ENCODE peak calls at places on chromosome 9, in five cellular contexts. One of them, this sample, is unnamed.

GRCh38 chr9:3240651-3241268 is 285.0 kb downstream of the RFX3 start:
- DNase-seq in NCI-H748 treated with DMSO at 0.1 percent for 48 hours: peak
- DNase-seq in AG04450: no peak
- DNase-seq in WTC11: peak
- DNase-seq in heart right ventricle: peak
- DNase-seq in this sample: peak

GRCh38 chr9:3367185-3367584 is 158.6 kb downstream of the RFX3 start:
- DNase-seq in NCI-H748 treated with DMSO at 0.1 percent for 48 hours: no peak
- DNase-seq in AG04450: no peak
- DNase-seq in WTC11: no peak
- DNase-seq in heart right ventricle: no peak
- DNase-seq in this sample: no peak

GRCh38 chr9:134192951-134193731 is 28.8 kb upstream of the RNU6ATAC start:
- DNase-seq in WTC11: no peak
- DNase-seq in AG04450: no peak
- DNase-seq in heart right ventricle: no peak
- DNase-seq in NCI-H748 treated with DMSO at 0.1 percent for 48 hours: no peak
- DNase-seq in this sample: no peak

GRCh38 chr9:117546894-117547293 is 132.0 kb upstream of the ASTN2 start:
- DNase-seq in heart right ventricle: no peak
- DNase-seq in AG04450: no peak
- DNase-seq in WTC11: no peak
- DNase-seq in NCI-H748 treated with DMSO at 0.1 percent for 48 hours: peak
- DNase-seq in this sample: peak

GRCh38 chr9:114969269-114969668 is 38.9 kb upstream of the TNFSF8 start:
- DNase-seq in WTC11: no peak
- DNase-seq in NCI-H748 treated with DMSO at 0.1 percent for 48 hours: no peak
- DNase-seq in AG04450: no peak
- DNase-seq in heart right ventricle: no peak
- DNase-seq in this sample: no peak

GRCh38 chr9:128118971-128119665 is 8.4 kb downstream of the PTGES2 start:
- DNase-seq in NCI-H748 treated with DMSO at 0.1 percent for 48 hours: no peak
- DNase-seq in AG04450: no peak
- DNase-seq in heart right ventricle: no peak
- DNase-seq in WTC11: no peak
- DNase-seq in this sample: no peak

GRCh38 chr9:124020520-124021384 is 9.2 kb downstream of the LHX2 start:
- DNase-seq in NCI-H748 treated with DMSO at 0.1 percent for 48 hours: no peak
- DNase-seq in heart right ventricle: no peak
- DNase-seq in WTC11: peak
- DNase-seq in AG04450: no peak
- DNase-seq in this sample: peak

GRCh38 chr9:131275332-131276106 is 791 bp downstream of the FAM78A start:
- DNase-seq in WTC11: peak
- DNase-seq in AG04450: no peak
- DNase-seq in heart right ventricle: peak
- DNase-seq in NCI-H748 treated with DMSO at 0.1 percent for 48 hours: no peak
- DNase-seq in this sample: peak